ENCODE peak calls at places on chromosome 19, in eight cellular contexts. J is A549; K is CD8-positive, alpha-beta T cell; Q is mammary epithelial cell; O is psoas muscle; G is H1; D is left ventricle myocardium inferior; S is left lung. W is an unnamed sample. For H3K4me1, the result is how much of the 10 kb centered on the place peaks cover.

GRCh38 chr19:30168760-30169159 is 203.4 kb upstream of the ZNF536 start:
- DNase-seq in K (no peak), D (no peak), G (no peak), J (no peak), Q (no peak), O (no peak), S (no peak), W (no peak)

GRCh38 chr19:58346961-58347929 is 6.0 kb downstream of the A1BG start:
- DNase-seq in G (peak), D (peak), J (peak), K (peak), O (peak), Q (peak), S (peak), W (peak)

GRCh38 chr19:39157275-39157996 is 31.9 kb downstream of the PAK4 start:
- DNase-seq in K (no peak), G (no peak), Q (no peak), D (no peak), S (no peak), O (no peak), J (no peak), W (no peak)

GRCh38 chr19:15195987-15196682 is 4.7 kb downstream of the NOTCH3 start:
- DNase-seq in G (peak), O (no peak), D (no peak), K (no peak), Q (peak), J (no peak), S (peak), W (peak)

GRCh38 chr19:41957838-41958366 is 1.2 kb downstream of the RABAC1 start:
- DNase-seq in G (peak), O (peak), D (peak), K (no peak), S (no peak), Q (peak), J (peak), W (peak)

GRCh38 chr19:56595548-56595899 is 422 bp downstream of the ZNF71 start:
- DNase-seq in G (no peak), K (no peak), S (no peak), Q (no peak), O (no peak), D (no peak), J (no peak), W (no peak)

GRCh38 chr19:35116085-35116801 is 620 bp downstream of the FXYD3 start:
- DNase-seq in S (peak), K (no peak), D (no peak), G (no peak), J (no peak), O (no peak), Q (peak), W (peak)

GRCh38 chr19:22628401-22628800 is 5.7 kb upstream of the ZNF492 start:
- DNase-seq in G (no peak), O (no peak), S (no peak), Q (no peak), D (no peak), J (no peak), K (no peak), W (no peak)

GRCh38 chr19:56508282-56508778 is 675 bp downstream of the ZNF471 start:
- DNase-seq in S (no peak), K (no peak), O (no peak), G (no peak), Q (no peak), D (no peak), J (no peak), W (no peak)

GRCh38 chr19:42024622-42025111 is 30.6 kb upstream of the ATP1A3 start:
- DNase-seq in S (no peak), Q (no peak), G (no peak), D (peak), K (no peak), J (no peak), O (peak), W (no peak)

GRCh38 chr19:28489126-28489660 is 723.8 kb downstream of the UQCRFS1 start:
- DNase-seq in J (no peak), D (no peak), G (no peak), O (no peak), S (no peak), Q (no peak), K (no peak), W (no peak)

GRCh38 chr19:3034845-3035541 is 5.9 kb upstream of the TLE2 start:
- DNase-seq in G (peak), D (no peak), K (peak), O (peak), S (no peak), Q (peak), J (no peak), W (peak)

GRCh38 chr19:43532571-43532961 is 422 bp upstream of the ZNF575 start:
- DNase-seq in S (peak), O (no peak), K (no peak), J (peak), G (no peak), D (no peak), Q (no peak), W (no peak)

GRCh38 chr19:21260164-21260847 is 68.9 kb downstream of the ZNF708 start:
- DNase-seq in D (no peak), O (no peak), K (no peak), G (no peak), Q (no peak), S (no peak), J (no peak), W (no peak)

GRCh38 chr19:41479757-41480191 is 36.8 kb downstream of the ERICH4 start:
- DNase-seq in D (peak), Q (no peak), S (no peak), J (no peak), K (no peak), G (no peak), O (peak), W (no peak)

GRCh38 chr19:16608290-16608704 is 19.7 kb downstream of the MED26 start:
- DNase-seq in S (no peak), Q (peak), K (no peak), D (no peak), G (no peak), J (no peak), O (no peak), W (no peak)

GRCh38 chr19:2848625-2849024 is 7.3 kb downstream of the ZNF555 start:
- DNase-seq in Q (no peak), D (no peak), G (no peak), K (no peak), O (no peak), S (no peak), J (no peak), W (no peak)

GRCh38 chr19:49362926-49363264 is 679 bp upstream of the TEAD2 start:
- DNase-seq in K (no peak), O (peak), J (no peak), Q (no peak), D (peak), G (no peak), S (no peak), W (no peak)

GRCh38 chr19:53041366-53041765 is 3.2 kb upstream of the ERVV-2 start:
- DNase-seq in G (no peak), D (no peak), O (no peak), J (no peak), K (no peak), Q (peak), S (no peak), W (no peak)

GRCh38 chr19:13056052-13056660 is 46.5 kb downstream of the LYL1 start:
- DNase-seq in J (no peak), K (no peak), O (no peak), G (peak), S (peak), Q (peak), D (peak), W (peak)

GRCh38 chr19:21462540-21462939 is 42.9 kb upstream of the ZNF429 start:
- DNase-seq in K (no peak), J (no peak), G (no peak), O (no peak), D (no peak), S (peak), Q (no peak), W (no peak)

GRCh38 chr19:49875801-49876421 is 1.2 kb downstream of the AKT1S1 start:
- DNase-seq in D (peak), O (peak), Q (no peak), G (peak), K (peak), J (peak), S (peak), W (peak)

GRCh38 chr19:10718205-10719196 is 622 bp downstream of the DNM2 start:
- DNase-seq in S (peak), Q (peak), J (no peak), K (peak), O (peak), G (peak), D (peak), W (no peak)

GRCh38 chr19:19146000-19146608 is 7.8 kb upstream of the TMEM161A start:
- DNase-seq in G (peak), Q (peak), K (peak), D (peak), S (peak), O (peak), J (peak), W (peak)

GRCh38 chr19:29606420-29606747 is 301 bp downstream of the POP4 start:
- DNase-seq in K (no peak), S (no peak), Q (no peak), D (no peak), G (no peak), O (no peak), J (peak), W (no peak)

GRCh38 chr19:15108145-15108844 is 1.1 kb downstream of the SYDE1 start:
- DNase-seq in S (no peak), J (no peak), K (no peak), Q (no peak), O (no peak), G (no peak), D (no peak), W (no peak)

GRCh38 chr19:2775556-2776430 is 7.3 kb downstream of the SGTA start:
- DNase-seq in J (no peak), O (peak), S (peak), D (peak), Q (peak), G (no peak), K (peak), W (peak)

GRCh38 chr19:50465986-50466771 is 10.1 kb upstream of the EMC10 start:
- DNase-seq in Q (no peak), D (no peak), S (peak), O (peak), K (no peak), J (peak), G (peak), W (peak)

GRCh38 chr19:55146648-55147218 is 2.3 kb downstream of the TNNT1 start:
- DNase-seq in G (peak), J (peak), D (no peak), Q (no peak), S (no peak), K (no peak), O (no peak), W (no peak)

GRCh38 chr19:58554494-58555368 is at the start of gene CHMP2A:
- DNase-seq in O (peak), Q (peak), K (peak), J (peak), G (peak), D (peak), S (peak), W (peak)

GRCh38 chr19:41701401-41702075 is 6.9 kb upstream of the CEACAM5 start:
- DNase-seq in J (peak), G (no peak), Q (no peak), D (no peak), S (no peak), O (no peak), K (no peak), W (no peak)

GRCh38 chr19:43527860-43528622 is 1.0 kb upstream of the ETHE1 start:
- DNase-seq in S (no peak), G (no peak), J (no peak), K (no peak), D (no peak), O (peak), Q (peak), W (no peak)

GRCh38 chr19:49915271-49915670 is 13.7 kb upstream of the ATF5 start:
- DNase-seq in K (no peak), Q (no peak), D (no peak), J (no peak), O (no peak), G (no peak), S (no peak), W (no peak)

GRCh38 chr19:12789098-12789903 is 2.0 kb upstream of the JUNB start:
- DNase-seq in D (no peak), O (no peak), G (no peak), Q (peak), S (peak), K (no peak), J (no peak), W (peak)

GRCh38 chr19:36245210-36246005 is 30.5 kb downstream of the ZNF146 start:
- DNase-seq in Q (no peak), D (no peak), J (no peak), K (no peak), O (no peak), S (no peak), G (peak), W (no peak)

GRCh38 chr19:21147540-21147939 is 5.7 kb downstream of the ZNF431 start:
- DNase-seq in K (no peak), O (no peak), G (no peak), D (no peak), Q (no peak), S (no peak), J (no peak), W (no peak)

GRCh38 chr19:4976412-4977298 is 7.7 kb downstream of the KDM4B start:
- DNase-seq in O (peak), Q (peak), J (peak), G (peak), K (no peak), S (peak), D (peak), W (peak)
- H3K27ac ChIP-seq in O (peak), Q (peak), J (peak), G (no peak), K (no peak), S (peak), D (peak), W (peak)

GRCh38 chr19:4365791-4366665 is 22.7 kb downstream of the MPND start:
- DNase-seq in O (no peak), S (no peak), K (no peak), G (peak), Q (no peak), J (no peak), D (no peak), W (no peak)
- H3K4me1 ChIP-seq in O (under half), S (under half), K (under half), G (under half), Q (under half), J (under half), D (under half), W (under half)

GRCh38 chr19:45643927-45644771 is 5.0 kb upstream of the EML2 start:
- DNase-seq in Q (no peak), D (no peak), J (no peak), K (no peak), S (no peak), O (no peak), G (no peak), W (no peak)

GRCh38 chr19:45645631-45646344 is 6.6 kb upstream of the EML2 start:
- DNase-seq in O (peak), K (peak), D (peak), J (peak), S (peak), Q (peak), G (peak), W (peak)

GRCh38 chr19:45643024-45643926 is 4.1 kb upstream of the EML2 start:
- DNase-seq in S (peak), G (peak), Q (peak), D (peak), K (peak), O (peak), J (peak), W (peak)

GRCh38 chr19:45645068-45645630 is 6.0 kb upstream of the EML2 start:
- DNase-seq in K (no peak), D (no peak), O (no peak), J (no peak), S (peak), Q (no peak), G (no peak), W (no peak)

GRCh38 chr19:45646345-45646698 is 7.1 kb upstream of the EML2 start:
- DNase-seq in S (no peak), G (no peak), O (no peak), K (no peak), J (no peak), D (no peak), Q (no peak), W (no peak)
- H3K27ac ChIP-seq in S (no peak), G (no peak), O (no peak), K (no peak), J (peak), D (no peak), Q (no peak), W (no peak)

DNA sequence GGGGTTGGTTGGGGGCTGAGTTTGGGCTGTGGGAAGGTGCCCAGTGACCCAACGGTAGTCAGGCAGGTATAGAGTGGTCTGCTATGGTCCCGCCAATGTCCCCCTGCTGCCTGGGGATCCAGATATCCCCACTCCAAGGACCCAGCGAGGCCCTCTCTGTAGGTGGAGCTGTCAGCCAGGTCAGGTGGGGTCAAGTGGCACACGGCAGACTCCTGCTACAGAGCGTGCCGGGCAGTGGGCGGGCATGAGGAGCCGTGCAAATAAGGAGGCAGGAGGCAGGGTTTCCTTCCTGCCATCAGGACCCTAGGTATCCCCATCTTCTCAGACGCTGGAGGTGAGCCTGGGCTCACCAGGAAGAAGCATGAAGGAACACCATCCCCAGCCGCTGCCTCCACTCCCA is 14.9 kb downstream of the EVI5L start:
- DNase-seq in S (peak), G (no peak), J (no peak), O (no peak), K (no peak), D (no peak), Q (no peak), W (no peak)
- H3K4me1 ChIP-seq in S (under half), G (under half), J (under half), O (under half), K (under half), D (under half), Q (under half), W (under half)

DNA sequence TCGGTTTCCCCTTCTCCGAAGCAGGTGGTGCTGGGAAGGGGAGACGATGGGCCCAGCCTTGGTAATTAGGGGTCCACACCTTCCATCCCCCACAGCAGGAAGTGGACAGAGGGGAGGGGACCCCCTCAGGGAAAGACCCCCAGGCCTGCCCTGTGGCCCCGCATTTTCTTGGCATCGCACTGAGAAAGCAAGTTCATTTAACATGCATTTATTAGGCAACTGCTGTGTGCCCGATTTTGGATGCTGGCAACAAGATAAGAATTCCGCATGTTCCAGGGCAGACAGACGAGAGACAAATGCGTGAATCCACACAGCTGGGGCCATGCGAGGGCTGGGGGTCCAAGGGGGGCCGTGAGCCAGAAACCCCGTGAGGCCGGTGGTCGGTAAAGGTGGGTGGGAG is 28.4 kb downstream of the ARID3A start:
- DNase-seq in K (no peak), O (no peak), J (no peak), G (no peak), D (no peak), S (no peak), Q (no peak), W (no peak)
- H3K27ac ChIP-seq in K (no peak), O (no peak), J (no peak), G (no peak), D (no peak), S (no peak), Q (no peak), W (no peak)

DNA sequence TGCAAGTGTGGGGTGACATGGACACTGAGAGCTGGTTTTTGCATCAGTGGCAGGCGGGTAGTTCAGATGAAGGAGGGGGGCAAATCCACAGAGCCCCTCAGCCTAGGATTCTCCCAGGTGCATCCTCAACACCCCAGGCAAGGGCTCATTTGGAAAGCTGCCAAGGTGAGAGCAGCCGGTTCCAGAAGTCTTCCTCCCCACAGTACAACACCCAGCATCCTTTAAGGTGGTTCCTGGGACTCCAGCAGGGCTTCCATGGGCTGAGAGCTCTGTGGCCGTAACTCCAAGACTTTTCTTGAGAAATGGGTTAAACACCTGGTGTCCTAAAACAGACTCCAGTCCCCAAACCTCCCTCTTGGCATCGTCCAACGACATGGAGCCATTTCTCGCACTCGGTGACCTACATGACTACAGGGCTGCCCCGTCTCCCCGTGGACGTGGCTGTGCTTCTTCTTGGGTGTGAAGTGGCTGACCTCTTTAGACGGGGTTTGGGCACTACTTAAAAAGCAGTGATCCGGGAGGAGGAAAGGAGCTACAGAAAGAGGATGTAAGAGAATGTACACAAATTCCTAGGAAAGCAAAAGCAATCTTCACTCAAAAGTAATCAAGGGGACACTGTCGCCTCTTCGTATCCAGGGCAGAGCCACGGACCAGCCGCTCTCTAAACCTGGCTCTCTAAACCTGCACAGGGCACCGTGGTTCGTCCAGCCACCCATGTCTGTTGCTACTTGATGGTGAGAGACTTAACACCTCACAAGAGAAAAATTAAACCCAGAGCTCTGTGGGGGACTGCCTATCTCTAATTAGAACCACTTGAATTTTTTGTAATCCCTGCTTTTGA is 25.5 kb downstream of the RANBP3 start:
- DNase-seq in O (no peak), J (no peak), D (no peak), Q (no peak), G (no peak), S (no peak), K (no peak), W (no peak)
- H3K4me1 ChIP-seq in O (half or more), J (under half), D (half or more), Q (under half), G (half or more), S (half or more), K (half or more), W (half or more)

DNA sequence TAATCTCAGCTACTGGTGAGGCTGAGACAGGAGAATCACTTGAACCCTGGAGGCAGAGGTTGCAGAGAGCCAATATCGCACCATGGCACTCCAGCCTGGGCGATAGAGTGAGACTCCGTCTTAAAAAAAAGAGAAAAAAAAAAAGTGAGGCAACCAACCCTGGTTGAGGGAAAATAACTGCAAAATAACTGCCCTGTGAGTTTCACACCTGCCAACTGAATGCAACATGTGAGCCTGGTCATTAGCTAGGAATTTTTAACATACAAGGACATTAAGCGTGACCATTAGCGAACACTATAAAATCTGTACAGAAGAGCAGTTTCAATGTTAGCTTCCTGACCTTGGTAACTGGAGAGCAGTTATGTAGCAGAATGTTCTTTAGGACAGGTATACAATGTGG is 2.4 kb upstream of the CCNP start:
- DNase-seq in G (no peak), O (no peak), K (no peak), J (no peak), S (no peak), Q (no peak), D (no peak), W (no peak)
- H3K27ac ChIP-seq in G (no peak), O (no peak), K (no peak), J (no peak), S (no peak), Q (no peak), D (no peak), W (no peak)

DNA sequence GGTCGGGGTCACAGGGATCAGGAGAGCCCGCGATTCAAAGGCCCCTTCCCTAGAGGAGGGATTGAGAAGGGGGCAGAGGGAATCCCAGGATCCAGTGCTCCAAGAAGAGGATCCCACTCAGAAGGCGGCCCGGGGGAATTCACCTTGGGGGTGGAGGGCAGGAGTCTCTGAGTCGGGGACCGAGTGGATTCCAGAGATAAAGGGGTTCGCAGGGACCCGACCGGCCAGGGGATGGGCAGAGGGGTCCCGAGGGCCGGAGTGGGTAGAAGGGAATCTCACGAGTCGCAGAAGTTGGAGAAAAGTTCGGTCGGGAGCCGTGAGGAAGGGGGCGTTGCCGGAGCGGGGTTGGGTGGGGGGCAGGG is 261 bp downstream of the PRKD2 start:
- DNase-seq in J (peak), D (no peak), S (no peak), O (no peak), K (no peak), G (no peak), Q (no peak), W (no peak)
- H3K4me1 ChIP-seq in J (under half), D (half or more), S (under half), O (under half), K (under half), G (under half), Q (under half), W (under half)